ENCODE peak calls at places on chromosomes 4 and X, in six cellular contexts. T, N, L, Z, D and P are unnamed samples.

GRCh38 chr4:16582526-16582925 is 315.9 kb downstream of the LDB2 start:
- DNase-seq in T (no peak), N (peak; percentile 52), L (no peak), Z (no peak), D (no peak), P (peak; percentile 55)

GRCh38 chr4:120299631-120300030 is 233.0 kb upstream of the MAD2L1 start:
- DNase-seq in T (no peak), N (no peak), L (no peak), Z (no peak), D (no peak), P (no peak)

GRCh38 chrX:44871114-44871645 is 1.8 kb upstream of the KDM6A start:
- DNase-seq in T (no peak), N (no peak), L (no peak), Z (no peak), D (no peak), P (no peak)

GRCh38 chr4:39427477-39428119 is 20.9 kb downstream of the KLB start:
- DNase-seq in T (no peak), N (no peak), L (no peak), Z (no peak), D (no peak), P (no peak)

GRCh38 chrX:47568656-47569295 is 7.8 kb downstream of the ARAF start:
- DNase-seq in T (peak; percentile 22), N (peak; percentile 75), L (no peak), Z (no peak), D (no peak), P (peak; percentile 37)

GRCh38 chr4:122450847-122451246 is 5.7 kb downstream of the IL2 start:
- DNase-seq in T (peak; percentile 24), N (peak; percentile 76), L (no peak), Z (peak; percentile 36), D (no peak), P (no peak)

GRCh38 chr4:14110407-14110806 is 482.9 kb upstream of the BOD1L1 start:
- DNase-seq in T (no peak), N (no peak), L (no peak), Z (no peak), D (no peak), P (no peak)

GRCh38 chr4:20249333-20249732 is 2.4 kb upstream of the SLIT2 start:
- DNase-seq in T (peak; percentile 26), N (peak; percentile 46), L (no peak), Z (no peak), D (no peak), P (no peak)

GRCh38 chr4:16627999-16628398 is 270.4 kb downstream of the LDB2 start:
- DNase-seq in T (no peak), N (no peak), L (no peak), Z (no peak), D (no peak), P (no peak)

GRCh38 chrX:96919672-96920071 is 36.0 kb downstream of the RPA4 start:
- DNase-seq in T (no peak), N (no peak), L (no peak), Z (no peak), D (no peak), P (no peak)

GRCh38 chr4:109699553-109700225 is 3.6 kb downstream of the CASP6 start:
- DNase-seq in T (no peak), N (no peak), L (no peak), Z (no peak), D (no peak), P (no peak)

GRCh38 chrX:131762802-131763234 is 218.9 kb downstream of the OR13H1 start:
- DNase-seq in T (no peak), N (peak; percentile 95), L (no peak), Z (no peak), D (no peak), P (no peak)

GRCh38 chr4:72900952-72901351 is 168.6 kb downstream of the COX18 start:
- DNase-seq in T (no peak), N (no peak), L (no peak), Z (no peak), D (no peak), P (no peak)

GRCh38 chr4:8507251-8507570 is 66.6 kb downstream of the TRMT44 start:
- DNase-seq in T (no peak), N (no peak), L (no peak), Z (no peak), D (peak; percentile 70), P (no peak)

GRCh38 chr4:4780634-4781287 is 78.7 kb upstream of the MSX1 start:
- DNase-seq in T (no peak), N (no peak), L (no peak), Z (no peak), D (no peak), P (peak; percentile 31)

GRCh38 chr4:90444904-90445303 is 317.7 kb downstream of the CCSER1 start:
- DNase-seq in T (no peak), N (no peak), L (no peak), Z (no peak), D (no peak), P (no peak)

GRCh38 chr4:66372706-66373105 is 702.4 kb upstream of the EPHA5 start:
- DNase-seq in T (no peak), N (no peak), L (no peak), Z (no peak), D (no peak), P (no peak)

GRCh38 chrX:2502668-2503519 is 2.1 kb upstream of the DHRSX start:
- DNase-seq in T (no peak), N (no peak), L (no peak), Z (peak; percentile 83), D (no peak), P (no peak)

GRCh38 chrX:102714994-102715393 is 2.7 kb downstream of the GPRASP2 start:
- DNase-seq in T (no peak), N (no peak), L (no peak), Z (no peak), D (no peak), P (no peak)

GRCh38 chrX:69182818-69183375 is 17.6 kb upstream of the PJA1 start:
- DNase-seq in T (no peak), N (no peak), L (no peak), Z (no peak), D (no peak), P (no peak)

GRCh38 chr4:112348488-112349158 is 51.5 kb downstream of the ALPK1 start:
- DNase-seq in T (peak; percentile 87), N (no peak), L (peak; percentile 93), Z (peak; percentile 51), D (no peak), P (peak; percentile 78)

GRCh38 chr4:129110931-129111330 is 15.0 kb downstream of the C4orf33 start:
- DNase-seq in T (no peak), N (no peak), L (no peak), Z (no peak), D (no peak), P (no peak)

GRCh38 chr4:48705609-48706008 is 74.5 kb downstream of the FRYL start:
- DNase-seq in T (no peak), N (no peak), L (no peak), Z (no peak), D (no peak), P (no peak)

GRCh38 chrX:54821310-54821709 is 13.8 kb downstream of the MAGED2 start:
- DNase-seq in T (no peak), N (no peak), L (no peak), Z (no peak), D (no peak), P (no peak)

GRCh38 chr4:81965911-81966310 is 407.9 kb downstream of the HNRNPD start:
- DNase-seq in T (no peak), N (no peak), L (no peak), Z (no peak), D (no peak), P (no peak)

GRCh38 chrX:118231464-118231863 is 114.4 kb upstream of the WDR44 start:
- DNase-seq in T (no peak), N (no peak), L (no peak), Z (no peak), D (no peak), P (no peak)

GRCh38 chrX:36787787-36788186 is 220.4 kb upstream of the FAM47C start:
- DNase-seq in T (no peak), N (no peak), L (peak; percentile 31), Z (no peak), D (no peak), P (no peak)

GRCh38 chr4:182015893-182016292 is 227.3 kb upstream of the TENM3 start:
- DNase-seq in T (no peak), N (no peak), L (no peak), Z (no peak), D (no peak), P (no peak)

GRCh38 chr4:123412700-123413512 is 16.3 kb downstream of the SPRY1 start:
- DNase-seq in T (no peak), N (no peak), L (no peak), Z (no peak), D (no peak), P (no peak)

DNA sequence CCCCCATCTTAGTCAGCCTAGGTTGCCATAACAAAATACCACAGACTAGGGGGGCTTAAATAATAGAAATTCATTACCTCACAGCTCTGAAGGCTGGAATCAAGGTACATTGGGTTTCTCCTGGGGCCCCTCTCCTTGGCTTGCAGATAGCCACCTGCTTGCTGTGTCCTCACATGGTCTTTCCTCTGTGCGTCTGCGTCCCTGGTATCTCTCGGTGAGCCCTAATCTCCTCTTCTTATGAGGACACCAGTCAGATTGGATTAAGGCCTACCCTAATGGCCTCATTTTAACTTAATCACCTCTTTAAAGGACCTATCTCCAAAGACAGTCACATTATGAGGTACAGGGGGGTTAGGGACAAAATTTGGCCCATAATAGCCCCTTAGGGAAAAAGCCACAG is 98.0 kb downstream of the SH3KBP1 start:
- DNase-seq in T (no peak), N (no peak), L (no peak), Z (no peak), D (no peak), P (no peak)
- H3K4me1 ChIP-seq in T (no peaks in the 10 kb centered on the region), N (peaks cover 57% of the 10 kb centered on the region), L (no peaks in the 10 kb centered on the region), Z (no peaks in the 10 kb centered on the region), D (no peaks in the 10 kb centered on the region), P (no peaks in the 10 kb centered on the region)

GRCh38 chrX:40081679-40082068 is 16.1 kb downstream of the BCOR start:
- DNase-seq in T (no peak), N (no peak), L (no peak), Z (no peak), D (no peak), P (no peak)
- H3K4me1 ChIP-seq in T (peaks cover 17% of the 10 kb centered on the region), N (peaks cover 39% of the 10 kb centered on the region), L (peaks cover 58% of the 10 kb centered on the region), Z (peaks cover 7% of the 10 kb centered on the region), D (peaks cover 7% of the 10 kb centered on the region), P (peaks cover 17% of the 10 kb centered on the region)

GRCh38 chrX:13752646-13753045 is 18.1 kb downstream of the OFD1 start:
- DNase-seq in T (no peak), N (peak; percentile 79), L (no peak), Z (no peak), D (no peak), P (no peak)

GRCh38 chrX:13752141-13752540 is 17.6 kb downstream of the OFD1 start:
- DNase-seq in T (no peak), N (no peak), L (no peak), Z (no peak), D (no peak), P (no peak)

GRCh38 chrX:13754765-13755164 is 20.2 kb downstream of the OFD1 start:
- DNase-seq in T (no peak), N (no peak), L (no peak), Z (no peak), D (no peak), P (no peak)

GRCh38 chrX:13756381-13756780 is 21.8 kb downstream of the OFD1 start:
- DNase-seq in T (peak; percentile 98), N (no peak), L (no peak), Z (no peak), D (no peak), P (no peak)

GRCh38 chrX:13755254-13755653 is 20.7 kb downstream of the OFD1 start:
- DNase-seq in T (no peak), N (no peak), L (no peak), Z (no peak), D (no peak), P (no peak)
- H3K4me1 ChIP-seq in T (peaks cover 31% of the 10 kb centered on the region), N (peaks cover 73% of the 10 kb centered on the region), L (no peaks in the 10 kb centered on the region), Z (peaks cover 35% of the 10 kb centered on the region), D (no peaks in the 10 kb centered on the region), P (no peaks in the 10 kb centered on the region)

GRCh38 chrX:40471965-40472648 is 108.7 kb upstream of the ATP6AP2 start:
- DNase-seq in T (no peak), N (peak; percentile 50), L (no peak), Z (peak; percentile 72), D (peak; percentile 42), P (peak; percentile 64)
- H3K4me1 ChIP-seq in T (peaks cover 10% of the 10 kb centered on the region), N (no peaks in the 10 kb centered on the region), L (peaks cover 34% of the 10 kb centered on the region), Z (peaks cover 31% of the 10 kb centered on the region), D (peaks cover 2% of the 10 kb centered on the region), P (peaks cover 25% of the 10 kb centered on the region)